ENCODE peak calls at places on chromosomes 3 and 15, in six cellular contexts. One of them, this sample, is unnamed.

GRCh38 chr3:194879126-194879887 is 193.6 kb downstream of the FAM43A start:
- DNase-seq in A549: no peak
- DNase-seq in DND-41: no peak
- DNase-seq in GM23338: no peak
- DNase-seq in mammary epithelial cell: no peak
- DNase-seq in CD4-positive, alpha-beta memory T cell: no peak
- DNase-seq in this sample: no peak

GRCh38 chr3:127608362-127608718 is 10.1 kb downstream of the MCM2 start:
- DNase-seq in A549: no peak
- DNase-seq in DND-41: no peak
- DNase-seq in GM23338: no peak
- DNase-seq in mammary epithelial cell: no peak
- DNase-seq in CD4-positive, alpha-beta memory T cell: no peak
- DNase-seq in this sample: no peak

GRCh38 chr3:53633197-53633787 is 138.9 kb downstream of the CACNA1D start:
- DNase-seq in A549: no peak
- DNase-seq in DND-41: no peak
- DNase-seq in GM23338: no peak
- DNase-seq in mammary epithelial cell: no peak
- DNase-seq in CD4-positive, alpha-beta memory T cell: no peak
- DNase-seq in this sample: no peak

GRCh38 chr3:99236576-99236975 is 335.1 kb upstream of the DCBLD2 start:
- DNase-seq in A549: no peak
- DNase-seq in DND-41: no peak
- DNase-seq in GM23338: no peak
- DNase-seq in mammary epithelial cell: no peak
- DNase-seq in CD4-positive, alpha-beta memory T cell: no peak
- DNase-seq in this sample: no peak

GRCh38 chr3:152190636-152191183 is 78.0 kb upstream of the MBNL1 start:
- DNase-seq in A549: no peak
- DNase-seq in DND-41: no peak
- DNase-seq in GM23338: no peak
- DNase-seq in mammary epithelial cell: no peak
- DNase-seq in CD4-positive, alpha-beta memory T cell: no peak
- DNase-seq in this sample: no peak

GRCh38 chr3:150830094-150830681 is 67.2 kb upstream of the SIAH2 start:
- DNase-seq in A549: peak; percentile 16
- DNase-seq in DND-41: peak; percentile 6
- DNase-seq in GM23338: peak; percentile 60
- DNase-seq in mammary epithelial cell: no peak
- DNase-seq in CD4-positive, alpha-beta memory T cell: no peak
- DNase-seq in this sample: no peak

GRCh38 chr15:48654799-48655198 is 9.3 kb upstream of the FBN1 start:
- DNase-seq in A549: no peak
- DNase-seq in DND-41: no peak
- DNase-seq in GM23338: no peak
- DNase-seq in mammary epithelial cell: no peak
- DNase-seq in CD4-positive, alpha-beta memory T cell: no peak
- DNase-seq in this sample: no peak

GRCh38 chr15:69762373-69763148 is 309.9 kb downstream of the RPLP1 start:
- DNase-seq in A549: no peak
- DNase-seq in DND-41: no peak
- DNase-seq in GM23338: peak; percentile 83
- DNase-seq in mammary epithelial cell: no peak
- DNase-seq in CD4-positive, alpha-beta memory T cell: no peak
- DNase-seq in this sample: no peak

GRCh38 chr3:142087676-142088075 is 61.7 kb downstream of the TFDP2 start:
- DNase-seq in A549: no peak
- DNase-seq in DND-41: no peak
- DNase-seq in GM23338: no peak
- DNase-seq in mammary epithelial cell: peak; percentile 62
- DNase-seq in CD4-positive, alpha-beta memory T cell: no peak
- DNase-seq in this sample: peak; percentile 73

GRCh38 chr15:83443076-83443847 is 3.9 kb upstream of the SH3GL3 start:
- DNase-seq in A549: no peak
- DNase-seq in DND-41: no peak
- DNase-seq in GM23338: no peak
- DNase-seq in mammary epithelial cell: no peak
- DNase-seq in CD4-positive, alpha-beta memory T cell: no peak
- DNase-seq in this sample: no peak

GRCh38 chr3:141383555-141384129 is 15.3 kb downstream of the ZBTB38 start:
- DNase-seq in A549: no peak
- DNase-seq in DND-41: no peak
- DNase-seq in GM23338: no peak
- DNase-seq in mammary epithelial cell: peak; percentile 51
- DNase-seq in CD4-positive, alpha-beta memory T cell: no peak
- DNase-seq in this sample: peak; percentile 66

GRCh38 chr15:89810837-89811236 is 3.8 kb downstream of the ANPEP start:
- DNase-seq in A549: no peak
- DNase-seq in DND-41: no peak
- DNase-seq in GM23338: no peak
- DNase-seq in mammary epithelial cell: no peak
- DNase-seq in CD4-positive, alpha-beta memory T cell: no peak
- DNase-seq in this sample: no peak

GRCh38 chr3:17039579-17039978 is 154.8 kb downstream of the PLCL2 start:
- DNase-seq in A549: peak; percentile 84
- DNase-seq in DND-41: no peak
- DNase-seq in GM23338: no peak
- DNase-seq in mammary epithelial cell: peak; percentile 92
- DNase-seq in CD4-positive, alpha-beta memory T cell: no peak
- DNase-seq in this sample: peak; percentile 98

GRCh38 chr3:140276698-140277097 is 341.7 kb downstream of the CLSTN2 start:
- DNase-seq in A549: no peak
- DNase-seq in DND-41: no peak
- DNase-seq in GM23338: peak; percentile 71
- DNase-seq in mammary epithelial cell: peak; percentile 20
- DNase-seq in CD4-positive, alpha-beta memory T cell: no peak
- DNase-seq in this sample: peak; percentile 15

GRCh38 chr3:129560931-129561594 is 18.1 kb downstream of the H1-8 start:
- DNase-seq in A549: no peak
- DNase-seq in DND-41: no peak
- DNase-seq in GM23338: no peak
- DNase-seq in mammary epithelial cell: no peak
- DNase-seq in CD4-positive, alpha-beta memory T cell: no peak
- DNase-seq in this sample: no peak

GRCh38 chr3:161217496-161217895 is 3.6 kb upstream of the NMD3 start:
- DNase-seq in A549: no peak
- DNase-seq in DND-41: no peak
- DNase-seq in GM23338: no peak
- DNase-seq in mammary epithelial cell: no peak
- DNase-seq in CD4-positive, alpha-beta memory T cell: no peak
- DNase-seq in this sample: no peak

GRCh38 chr3:153614131-153614530 is 452.1 kb downstream of the RAP2B start:
- DNase-seq in A549: no peak
- DNase-seq in DND-41: no peak
- DNase-seq in GM23338: no peak
- DNase-seq in mammary epithelial cell: no peak
- DNase-seq in CD4-positive, alpha-beta memory T cell: no peak
- DNase-seq in this sample: no peak

GRCh38 chr3:63753567-63753966 is 65.5 kb upstream of the C3orf49 start:
- DNase-seq in A549: no peak
- DNase-seq in DND-41: no peak
- DNase-seq in GM23338: peak; percentile 61
- DNase-seq in mammary epithelial cell: peak; percentile 24
- DNase-seq in CD4-positive, alpha-beta memory T cell: no peak
- DNase-seq in this sample: peak; percentile 26

GRCh38 chr3:149055575-149055974 is 30.8 kb downstream of the HLTF start:
- DNase-seq in A549: no peak
- DNase-seq in DND-41: no peak
- DNase-seq in GM23338: no peak
- DNase-seq in mammary epithelial cell: no peak
- DNase-seq in CD4-positive, alpha-beta memory T cell: no peak
- DNase-seq in this sample: no peak

GRCh38 chr3:45082139-45082538 is 56.0 kb downstream of the CLEC3B start:
- DNase-seq in A549: no peak
- DNase-seq in DND-41: no peak
- DNase-seq in GM23338: no peak
- DNase-seq in mammary epithelial cell: no peak
- DNase-seq in CD4-positive, alpha-beta memory T cell: no peak
- DNase-seq in this sample: no peak

GRCh38 chr3:105274536-105274935 is 92.2 kb upstream of the ALCAM start:
- DNase-seq in A549: no peak
- DNase-seq in DND-41: no peak
- DNase-seq in GM23338: no peak
- DNase-seq in mammary epithelial cell: no peak
- DNase-seq in CD4-positive, alpha-beta memory T cell: no peak
- DNase-seq in this sample: no peak

GRCh38 chr3:38003817-38004414 is 13.3 kb downstream of the VILL start:
- DNase-seq in A549: no peak
- DNase-seq in DND-41: no peak
- DNase-seq in GM23338: no peak
- DNase-seq in mammary epithelial cell: no peak
- DNase-seq in CD4-positive, alpha-beta memory T cell: no peak
- DNase-seq in this sample: no peak
- H3K27ac ChIP-seq in A549: no peak overlapping the region
- H3K27ac ChIP-seq in DND-41: no peak overlapping the region
- H3K27ac ChIP-seq in GM23338: no peak overlapping the region
- H3K27ac ChIP-seq in mammary epithelial cell: no peak overlapping the region
- H3K27ac ChIP-seq in CD4-positive, alpha-beta memory T cell: peak overlapping the region; percentile 10
- H3K27ac ChIP-seq in this sample: no peak overlapping the region

GRCh38 chr3:66411436-66411835 is 89.4 kb downstream of the LRIG1 start:
- DNase-seq in A549: no peak
- DNase-seq in DND-41: no peak
- DNase-seq in GM23338: no peak
- DNase-seq in mammary epithelial cell: no peak
- DNase-seq in CD4-positive, alpha-beta memory T cell: no peak
- DNase-seq in this sample: no peak
- H3K27ac ChIP-seq in A549: no peak overlapping the region
- H3K27ac ChIP-seq in DND-41: no peak overlapping the region
- H3K27ac ChIP-seq in GM23338: no peak overlapping the region
- H3K27ac ChIP-seq in mammary epithelial cell: no peak overlapping the region
- H3K27ac ChIP-seq in CD4-positive, alpha-beta memory T cell: no peak overlapping the region
- H3K27ac ChIP-seq in this sample: no peak overlapping the region

GRCh38 chr15:98131924-98132323 is 171.4 kb downstream of the ARRDC4 start:
- DNase-seq in A549: no peak
- DNase-seq in DND-41: no peak
- DNase-seq in GM23338: no peak
- DNase-seq in mammary epithelial cell: no peak
- DNase-seq in CD4-positive, alpha-beta memory T cell: no peak
- DNase-seq in this sample: no peak
- H3K27ac ChIP-seq in A549: no peak overlapping the region
- H3K27ac ChIP-seq in DND-41: no peak overlapping the region
- H3K27ac ChIP-seq in GM23338: no peak overlapping the region
- H3K27ac ChIP-seq in mammary epithelial cell: no peak overlapping the region
- H3K27ac ChIP-seq in CD4-positive, alpha-beta memory T cell: no peak overlapping the region
- H3K27ac ChIP-seq in this sample: no peak overlapping the region

GRCh38 chr15:43912991-43913927 is 86.5 kb downstream of the WDR76 start:
- DNase-seq in A549: peak; percentile 43
- DNase-seq in DND-41: no peak
- DNase-seq in GM23338: no peak
- DNase-seq in mammary epithelial cell: peak; percentile 93
- DNase-seq in CD4-positive, alpha-beta memory T cell: no peak
- DNase-seq in this sample: peak; percentile 96
- H3K27ac ChIP-seq in A549: peak overlapping the region; percentile 61
- H3K27ac ChIP-seq in DND-41: no peak overlapping the region
- H3K27ac ChIP-seq in GM23338: no peak overlapping the region
- H3K27ac ChIP-seq in mammary epithelial cell: peak overlapping the region; percentile 6
- H3K27ac ChIP-seq in CD4-positive, alpha-beta memory T cell: no peak overlapping the region
- H3K27ac ChIP-seq in this sample: no peak overlapping the region

DNA sequence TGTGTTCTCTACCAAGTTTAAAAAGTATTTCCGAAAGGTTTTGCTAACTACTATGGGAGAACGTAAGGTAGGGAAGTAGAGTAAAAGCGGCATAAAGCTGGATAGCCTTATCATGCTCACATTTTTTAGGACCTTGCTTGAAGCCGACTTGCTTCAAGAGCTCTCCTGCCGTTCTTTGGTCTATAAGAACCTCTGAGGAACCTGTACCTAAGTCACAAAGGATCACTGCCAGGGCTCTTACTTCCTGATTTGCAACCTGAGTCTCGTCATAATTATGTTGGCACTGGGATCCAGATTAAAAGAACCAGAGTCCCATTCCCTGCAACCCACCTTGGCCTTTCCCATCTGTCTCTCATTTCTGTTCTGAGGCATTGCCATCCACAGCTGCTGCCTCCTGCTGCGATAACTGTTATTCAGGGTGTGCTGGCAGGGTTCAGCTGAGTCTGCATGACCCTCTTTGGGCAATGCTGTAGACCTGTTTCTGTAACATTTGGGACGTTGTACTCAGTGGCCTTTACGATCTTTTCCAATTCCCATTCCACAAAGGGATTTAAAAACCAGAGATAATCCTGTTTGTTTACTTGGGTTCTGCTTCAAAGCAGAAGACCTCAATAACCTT is 131.0 kb upstream of the UMPS start:
- DNase-seq in A549: no peak
- DNase-seq in DND-41: no peak
- DNase-seq in GM23338: no peak
- DNase-seq in mammary epithelial cell: no peak
- DNase-seq in CD4-positive, alpha-beta memory T cell: no peak
- DNase-seq in this sample: no peak
- H3K27ac ChIP-seq in A549: no peak overlapping the region
- H3K27ac ChIP-seq in DND-41: no peak overlapping the region
- H3K27ac ChIP-seq in GM23338: no peak overlapping the region
- H3K27ac ChIP-seq in mammary epithelial cell: no peak overlapping the region
- H3K27ac ChIP-seq in CD4-positive, alpha-beta memory T cell: no peak overlapping the region
- H3K27ac ChIP-seq in this sample: no peak overlapping the region

DNA sequence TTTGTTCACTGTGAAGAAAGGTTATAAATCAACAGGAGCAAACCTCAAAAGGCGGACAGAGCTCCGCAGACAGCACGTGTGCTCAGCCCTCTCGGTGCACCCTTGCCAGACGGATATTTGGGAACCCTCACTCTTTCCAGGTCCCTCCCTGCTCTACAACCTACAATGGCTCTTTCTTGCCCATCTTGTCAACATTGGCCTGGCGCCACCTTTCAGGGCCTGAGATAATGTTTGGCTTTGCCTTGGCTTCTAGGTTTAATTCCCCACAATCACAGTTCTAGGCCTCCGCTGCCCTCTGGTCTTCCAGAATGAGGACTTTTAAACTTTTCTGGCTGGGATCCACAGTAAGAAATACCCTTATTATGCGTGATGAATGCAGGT is 21.9 kb downstream of the THSD4 start:
- DNase-seq in A549: no peak
- DNase-seq in DND-41: no peak
- DNase-seq in GM23338: no peak
- DNase-seq in mammary epithelial cell: no peak
- DNase-seq in CD4-positive, alpha-beta memory T cell: no peak
- DNase-seq in this sample: no peak
- H3K27ac ChIP-seq in A549: peak overlapping the region; percentile 89
- H3K27ac ChIP-seq in DND-41: no peak overlapping the region
- H3K27ac ChIP-seq in GM23338: no peak overlapping the region
- H3K27ac ChIP-seq in mammary epithelial cell: peak overlapping the region; percentile 87
- H3K27ac ChIP-seq in CD4-positive, alpha-beta memory T cell: no peak overlapping the region
- H3K27ac ChIP-seq in this sample: peak overlapping the region; percentile 73

GRCh38 chr15:35695002-35695401 is 149.0 kb upstream of the DPH6 start:
- DNase-seq in A549: no peak
- DNase-seq in DND-41: no peak
- DNase-seq in GM23338: no peak
- DNase-seq in mammary epithelial cell: no peak
- DNase-seq in CD4-positive, alpha-beta memory T cell: no peak
- DNase-seq in this sample: no peak

GRCh38 chr15:35698331-35698730 is 152.4 kb upstream of the DPH6 start:
- DNase-seq in A549: no peak
- DNase-seq in DND-41: no peak
- DNase-seq in GM23338: no peak
- DNase-seq in mammary epithelial cell: no peak
- DNase-seq in CD4-positive, alpha-beta memory T cell: no peak
- DNase-seq in this sample: no peak

GRCh38 chr15:35697549-35698299 is 151.8 kb upstream of the DPH6 start:
- DNase-seq in A549: peak; percentile 1
- DNase-seq in DND-41: no peak
- DNase-seq in GM23338: peak; percentile 45
- DNase-seq in mammary epithelial cell: no peak
- DNase-seq in CD4-positive, alpha-beta memory T cell: no peak
- DNase-seq in this sample: peak; percentile 82

GRCh38 chr15:35698978-35699377 is 153.0 kb upstream of the DPH6 start:
- DNase-seq in A549: no peak
- DNase-seq in DND-41: no peak
- DNase-seq in GM23338: no peak
- DNase-seq in mammary epithelial cell: no peak
- DNase-seq in CD4-positive, alpha-beta memory T cell: no peak
- DNase-seq in this sample: no peak

GRCh38 chr15:35696767-35697231 is 150.8 kb upstream of the DPH6 start:
- DNase-seq in A549: peak; percentile 9
- DNase-seq in DND-41: no peak
- DNase-seq in GM23338: peak; percentile 28
- DNase-seq in mammary epithelial cell: peak; percentile 80
- DNase-seq in CD4-positive, alpha-beta memory T cell: no peak
- DNase-seq in this sample: peak; percentile 95
- H3K27ac ChIP-seq in A549: peak overlapping the region; percentile 60
- H3K27ac ChIP-seq in DND-41: no peak overlapping the region
- H3K27ac ChIP-seq in GM23338: peak overlapping the region; percentile 57
- H3K27ac ChIP-seq in mammary epithelial cell: peak overlapping the region; percentile 69
- H3K27ac ChIP-seq in CD4-positive, alpha-beta memory T cell: no peak overlapping the region
- H3K27ac ChIP-seq in this sample: peak overlapping the region; percentile 24